ENCODE peak calls at places on chromosomes 1 and 21, in nine cellular contexts. H, A, J, N, T, C, B, F and D are unnamed samples.
A peak's percentile ranks its signal among the peaks of the same experiment; 100 is the strongest.

GRCh38 chr1:233327938-233328660 is 575 bp downstream of the MAP3K21 start:
- DNase-seq in H (no peak), A (no peak), J (no peak), N (peak; percentile 24), T (peak; percentile 17), C (peak; percentile 54), B (peak; percentile 27), F (peak; percentile 49), D (no peak)

GRCh38 chr1:226825037-226825745 is 45.2 kb upstream of the PSEN2 start:
- DNase-seq in H (no peak), A (no peak), J (no peak), N (no peak), T (no peak), C (no peak), B (no peak), F (no peak), D (no peak)

GRCh38 chr1:75396745-75397144 is 214.2 kb downstream of the SLC44A5 start:
- DNase-seq in H (no peak), A (no peak), J (no peak), N (no peak), T (no peak), C (peak; percentile 66), B (no peak), F (no peak), D (no peak)

GRCh38 chr1:22773981-22774471 is 63.4 kb downstream of the EPHB2 start:
- DNase-seq in H (no peak), A (peak; percentile 52), J (no peak), N (no peak), T (no peak), C (no peak), B (no peak), F (no peak), D (peak; percentile 47)

GRCh38 chr1:154324669-154325582 is at the start of gene ATP8B2:
- DNase-seq in H (no peak), A (peak; percentile 48), J (peak; percentile 47), N (peak; percentile 77), T (peak; percentile 71), C (peak; percentile 72), B (peak; percentile 95), F (peak; percentile 74), D (no peak)

GRCh38 chr1:38536089-38536488 is 323.5 kb downstream of the RRAGC start:
- DNase-seq in H (no peak), A (no peak), J (no peak), N (no peak), T (no peak), C (no peak), B (no peak), F (no peak), D (no peak)

GRCh38 chr1:35390600-35391494 is 122.3 kb downstream of the ZMYM4 start:
- DNase-seq in H (no peak), A (no peak), J (no peak), N (no peak), T (no peak), C (no peak), B (no peak), F (no peak), D (no peak)

GRCh38 chr1:239763850-239764249 is 327.8 kb upstream of the FMN2 start:
- DNase-seq in H (no peak), A (no peak), J (no peak), N (no peak), T (no peak), C (no peak), B (no peak), F (no peak), D (no peak)

GRCh38 chr1:14924455-14925325 is 228.9 kb upstream of the TMEM51 start:
- DNase-seq in H (no peak), A (peak; percentile 24), J (no peak), N (no peak), T (no peak), C (peak; percentile 65), B (peak; percentile 60), F (no peak), D (no peak)

GRCh38 chr1:58158465-58159423 is 387.8 kb downstream of the OMA1 start:
- DNase-seq in H (no peak), A (no peak), J (no peak), N (no peak), T (no peak), C (no peak), B (no peak), F (no peak), D (no peak)

GRCh38 chr21:37422382-37422781 is 55.8 kb downstream of the DYRK1A start:
- DNase-seq in H (no peak), A (no peak), J (no peak), N (no peak), T (no peak), C (no peak), B (no peak), F (no peak), D (no peak)

GRCh38 chr1:111030590-111030989 is 66.9 kb upstream of the LRIF1 start:
- DNase-seq in H (peak; percentile 15), A (peak; percentile 17), J (no peak), N (peak; percentile 49), T (peak; percentile 19), C (peak; percentile 76), B (peak; percentile 46), F (peak; percentile 29), D (peak; percentile 7)

GRCh38 chr1:54107131-54107530 is 45.7 kb downstream of the CDCP2 start:
- DNase-seq in H (no peak), A (peak; percentile 14), J (no peak), N (no peak), T (no peak), C (no peak), B (peak; percentile 22), F (no peak), D (no peak)

GRCh38 chr1:115074839-115075534 is 14.3 kb downstream of the TSPAN2 start:
- DNase-seq in H (no peak), A (no peak), J (no peak), N (no peak), T (no peak), C (no peak), B (no peak), F (no peak), D (no peak)

GRCh38 chr1:1435911-1436633 is 582 bp downstream of the VWA1 start:
- DNase-seq in H (no peak), A (no peak), J (no peak), N (no peak), T (no peak), C (no peak), B (peak; percentile 5), F (no peak), D (no peak)

GRCh38 chr1:36572906-36573305 is 90.2 kb upstream of the CSF3R start:
- DNase-seq in H (no peak), A (no peak), J (no peak), N (no peak), T (no peak), C (no peak), B (no peak), F (no peak), D (no peak)

GRCh38 chr1:218743861-218744505 is 398.8 kb downstream of the TGFB2 start:
- DNase-seq in H (no peak), A (no peak), J (no peak), N (no peak), T (no peak), C (peak; percentile 50), B (no peak), F (no peak), D (no peak)

GRCh38 chr1:98792123-98792522 is 130.6 kb downstream of the SNX7 start:
- DNase-seq in H (peak; percentile 19), A (no peak), J (peak; percentile 48), N (no peak), T (no peak), C (no peak), B (no peak), F (no peak), D (no peak)

GRCh38 chr21:44881586-44881939 is 8.1 kb upstream of the PTTG1IP start:
- DNase-seq in H (no peak), A (no peak), J (no peak), N (no peak), T (no peak), C (no peak), B (no peak), F (no peak), D (no peak)

GRCh38 chr1:116881879-116882520 is 27.7 kb upstream of the PTGFRN start:
- DNase-seq in H (peak; percentile 51), A (peak; percentile 81), J (no peak), N (peak; percentile 7), T (peak; percentile 8), C (peak; percentile 90), B (peak; percentile 54), F (no peak), D (peak; percentile 78)

GRCh38 chr1:29679828-29680558 is 443.7 kb downstream of the PTPRU start:
- DNase-seq in H (no peak), A (no peak), J (no peak), N (no peak), T (no peak), C (no peak), B (no peak), F (no peak), D (no peak)

GRCh38 chr21:42340187-42340586 is 10.6 kb downstream of the TFF2 start:
- DNase-seq in H (no peak), A (no peak), J (no peak), N (no peak), T (no peak), C (no peak), B (no peak), F (no peak), D (no peak)